ENCODE peak calls at places on chromosome 21, in four cellular contexts. G is Panc1, D is fibroblast of lung, E is hepatocyte. P is an unnamed sample.

GRCh38 chr21:43603230-43603626 is 56.1 kb downstream of the HSF2BP start:
- DNase-seq in G (no peak), D (no peak), E (no peak), P (no peak)

GRCh38 chr21:33943293-33943692 is 27.7 kb upstream of the ATP5PO start:
- DNase-seq in G (no peak), D (no peak), E (no peak), P (no peak)

GRCh38 chr21:46604975-46605758 is at the start of gene S100B:
- DNase-seq in G (no peak), D (peak; percentile 26), E (no peak), P (no peak)

GRCh38 chr21:39022901-39023693 is 160.2 kb downstream of the PSMG1 start:
- DNase-seq in G (no peak), D (peak; percentile 78), E (no peak), P (no peak)

GRCh38 chr21:35095859-35096291 is 46.8 kb upstream of the RUNX1 start:
- DNase-seq in G (no peak), D (peak; percentile 75), E (no peak), P (no peak)

GRCh38 chr21:27425574-27425973 is 458.7 kb upstream of the ADAMTS5 start:
- DNase-seq in G (no peak), D (peak; percentile 55), E (no peak), P (no peak)

GRCh38 chr21:43312751-43313169 is 114.2 kb downstream of the SIK1 start:
- DNase-seq in G (no peak), D (no peak), E (peak; percentile 55), P (no peak)

GRCh38 chr21:17859661-17860060 is 40.5 kb upstream of the C21orf91 start:
- DNase-seq in G (no peak), D (no peak), E (no peak), P (no peak)

GRCh38 chr21:33214056-33214455 is 15.7 kb upstream of the IFNAR2 start:
- DNase-seq in G (no peak), D (no peak), E (no peak), P (no peak)

GRCh38 chr21:27104749-27105439 is 138.0 kb upstream of the ADAMTS5 start:
- DNase-seq in G (no peak), D (no peak), E (no peak), P (no peak)

GRCh38 chr21:31337991-31338891 is 5.8 kb downstream of the TIAM1 start:
- DNase-seq in G (no peak), D (peak; percentile 68), E (peak; percentile 26), P (no peak)

GRCh38 chr21:22201669-22202068 is 1203.5 kb downstream of the NCAM2 start:
- DNase-seq in G (no peak), D (no peak), E (no peak), P (no peak)

GRCh38 chr21:22200378-22201092 is 1202.3 kb downstream of the NCAM2 start:
- DNase-seq in G (no peak), D (no peak), E (peak; percentile 10), P (no peak)

DNA sequence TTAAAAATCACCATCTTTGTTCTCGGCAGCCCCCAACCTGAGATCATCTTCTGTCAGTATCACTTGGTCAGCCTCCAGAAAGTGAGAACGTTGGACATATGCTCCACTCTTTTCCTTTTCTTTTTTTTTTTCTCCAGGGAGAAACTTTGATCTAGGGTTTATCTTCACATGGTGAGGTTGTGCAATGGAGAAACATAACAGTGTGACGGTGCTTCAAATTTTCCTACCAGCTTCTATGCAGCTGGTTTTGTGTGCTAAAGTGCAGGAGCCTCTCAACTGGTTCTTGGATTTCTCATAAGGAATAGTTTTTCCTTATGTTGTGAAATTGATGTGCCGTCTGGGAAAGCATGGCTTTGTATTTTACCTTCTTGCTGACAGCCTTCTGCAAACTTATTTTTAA is 1202.9 kb downstream of the NCAM2 start:
- DNase-seq in G (no peak), D (no peak), E (peak; percentile 57), P (no peak)
- H3K9me3 ChIP-seq in G (no peaks in the 10 kb centered on the region), D (no peaks in the 10 kb centered on the region), E (no peaks in the 10 kb centered on the region), P (peaks cover 3% of the 10 kb centered on the region)

GRCh38 chr21:45542667-45543370 is 579 bp upstream of the SLC19A1 start:
- DNase-seq in G (no peak), D (no peak), E (no peak), P (no peak)
- H3K4me3 ChIP-seq in G (peak overlapping the region; percentile 23), D (no peak overlapping the region), E (peak overlapping the region; percentile 85), P (peak overlapping the region; percentile 68)

DNA sequence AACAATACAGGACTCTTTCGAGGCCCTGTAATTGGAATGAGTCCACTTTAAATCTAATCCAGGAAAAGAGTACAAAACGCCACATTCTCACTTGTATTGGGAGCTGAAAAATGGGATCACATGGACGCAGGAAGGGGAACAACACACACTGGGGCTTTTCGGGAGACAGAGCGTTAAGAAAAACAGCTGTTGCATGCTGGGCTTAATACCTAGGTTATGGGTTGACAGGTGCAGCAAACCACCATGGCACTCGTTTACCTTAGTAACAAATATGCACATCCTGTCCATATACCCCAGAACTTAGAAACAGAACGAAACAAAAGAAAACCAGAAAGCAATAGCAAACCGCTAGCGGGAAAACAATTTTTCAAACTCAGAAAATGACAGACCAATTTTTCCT is 1532.7 kb upstream of the TPTE start:
- DNase-seq in G (peak; percentile 48), D (peak; percentile 52), E (no peak), P (no peak)
- H3K9me3 ChIP-seq in G (no peaks in the 10 kb centered on the region), D (peaks cover 9% of the 10 kb centered on the region), E (peaks cover 15% of the 10 kb centered on the region), P (peaks cover 15% of the 10 kb centered on the region)

DNA sequence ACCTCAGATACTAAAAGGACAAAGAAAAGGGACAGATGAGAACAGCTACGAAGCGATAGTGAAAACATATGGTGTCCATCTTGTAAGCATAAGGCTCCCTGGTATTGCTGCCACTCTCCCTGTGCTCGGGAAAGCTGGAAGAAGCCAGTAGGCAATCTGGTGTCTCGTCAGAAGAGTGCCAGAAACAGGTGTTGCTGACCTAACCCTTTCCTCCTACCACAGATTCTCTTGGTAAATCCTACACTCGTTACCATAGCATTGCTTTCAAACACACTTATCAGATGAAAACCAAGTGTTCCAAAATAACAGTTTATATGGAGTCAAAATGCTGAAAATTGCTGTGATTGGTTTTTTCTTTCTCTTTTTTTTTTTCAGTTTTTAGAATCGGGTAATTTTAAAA is 146.3 kb downstream of the NRIP1 start:
- DNase-seq in G (no peak), D (no peak), E (no peak), P (no peak)
- H3K4me3 ChIP-seq in G (no peak overlapping the region), D (no peak overlapping the region), E (no peak overlapping the region), P (no peak overlapping the region)